ENCODE peak calls at places on chromosome 16, in eight cellular contexts. E, U, Y, M, A, J, W and P are unnamed samples.

GRCh38 chr16:88456356-88457292 is 3.5 kb downstream of the ZFPM1 start:
- DNase-seq in J (no peak), Y (no peak), E (no peak), M (no peak), W (no peak), U (no peak), A (peak; percentile 30), P (peak; percentile 49)

GRCh38 chr16:28291651-28292626 is at the start of gene SBK1:
- DNase-seq in M (peak; percentile 89), U (peak; percentile 61), A (peak; percentile 81), Y (peak; percentile 63), J (peak; percentile 45), E (peak; percentile 92), W (peak; percentile 72), P (peak; percentile 90)

GRCh38 chr16:7352114-7352513 is 19.5 kb downstream of the RBFOX1 start:
- DNase-seq in Y (no peak), E (no peak), A (no peak), U (no peak), J (no peak), W (no peak), M (no peak), P (no peak)

GRCh38 chr16:57787519-57787905 is 14.8 kb downstream of the KIFC3 start:
- DNase-seq in U (no peak), E (no peak), W (no peak), Y (no peak), J (no peak), A (no peak), M (no peak), P (no peak)

GRCh38 chr16:11420895-11421294 is 75.6 kb downstream of the RMI2 start:
- DNase-seq in M (no peak), J (no peak), W (no peak), A (no peak), U (no peak), E (no peak), Y (no peak), P (no peak)

GRCh38 chr16:28317040-28317880 is 24.9 kb downstream of the SBK1 start:
- DNase-seq in E (peak; percentile 57), M (peak; percentile 86), J (peak; percentile 42), U (no peak), Y (peak; percentile 30), W (peak; percentile 33), A (peak; percentile 67), P (peak; percentile 73)

GRCh38 chr16:87740909-87741424 is 24.8 kb downstream of the KLHDC4 start:
- DNase-seq in Y (no peak), A (no peak), M (no peak), U (no peak), E (no peak), W (no peak), J (peak; percentile 35), P (no peak)

GRCh38 chr16:6692874-6693273 is 639.8 kb upstream of the RBFOX1 start:
- DNase-seq in A (no peak), W (no peak), U (no peak), J (no peak), E (no peak), M (no peak), Y (no peak), P (no peak)

GRCh38 chr16:66512589-66513404 is 37.1 kb downstream of the TK2 start:
- DNase-seq in E (no peak), A (no peak), Y (peak; percentile 67), W (no peak), J (no peak), U (peak; percentile 45), M (no peak), P (no peak)

GRCh38 chr16:66798162-66798561 is 3.2 kb downstream of the TERB1 start:
- DNase-seq in M (no peak), A (no peak), Y (no peak), W (no peak), E (no peak), U (no peak), J (no peak), P (no peak)

GRCh38 chr16:58510776-58511628 is 4.3 kb upstream of the SETD6 start:
- DNase-seq in E (no peak), Y (no peak), U (no peak), J (no peak), M (no peak), A (no peak), W (no peak), P (no peak)

GRCh38 chr16:29756654-29757053 is 10.9 kb upstream of the C16orf54 start:
- DNase-seq in U (no peak), A (no peak), W (no peak), E (no peak), Y (no peak), M (no peak), J (no peak), P (no peak)

GRCh38 chr16:79833559-79833958 is 233.0 kb upstream of the MAF start:
- DNase-seq in M (no peak), U (no peak), J (no peak), A (no peak), W (no peak), Y (no peak), E (no peak), P (no peak)

GRCh38 chr16:77273-77806 is 685 bp upstream of the MPG start:
- DNase-seq in W (no peak), E (peak; percentile 59), J (peak; percentile 62), M (peak; percentile 80), U (no peak), Y (no peak), A (peak; percentile 6), P (peak; percentile 62)

GRCh38 chr16:87930456-87930855 is 5.9 kb downstream of the CA5A start:
- DNase-seq in J (no peak), M (peak; percentile 61), U (no peak), W (no peak), Y (no peak), E (no peak), A (no peak), P (peak; percentile 41)

GRCh38 chr16:78705694-78706093 is 606.2 kb downstream of the WWOX start:
- DNase-seq in A (no peak), M (peak; percentile 62), W (no peak), Y (no peak), U (no peak), E (peak; percentile 11), J (no peak), P (peak; percentile 22)

GRCh38 chr16:86432691-86433090 is 77.6 kb upstream of the FOXF1 start:
- DNase-seq in E (no peak), W (no peak), M (no peak), J (no peak), Y (no peak), U (no peak), A (no peak), P (no peak)

GRCh38 chr16:59597269-59597668 is 863.2 kb upstream of the GOT2 start:
- DNase-seq in A (no peak), E (no peak), J (no peak), M (no peak), Y (no peak), U (no peak), W (no peak), P (no peak)

GRCh38 chr16:11301645-11302513 is 20.7 kb upstream of the PRM1 start:
- DNase-seq in E (no peak), U (no peak), J (no peak), Y (no peak), M (no peak), W (no peak), A (no peak), P (no peak)

GRCh38 chr16:48323783-48324775 is 61.1 kb downstream of the SIAH1 start:
- DNase-seq in J (no peak), E (no peak), M (no peak), U (no peak), Y (no peak), W (no peak), A (no peak), P (no peak)

GRCh38 chr16:27222499-27223225 is 19.3 kb downstream of the KDM8 start:
- DNase-seq in M (no peak), E (no peak), U (no peak), W (no peak), J (peak; percentile 58), A (no peak), Y (peak; percentile 36), P (no peak)
- H3K4me3 ChIP-seq in M (no peak overlapping the region), E (no peak overlapping the region), U (no peak overlapping the region), W (no peak overlapping the region), J (no peak overlapping the region), A (no peak overlapping the region), Y (no peak overlapping the region), P (no peak overlapping the region)

DNA sequence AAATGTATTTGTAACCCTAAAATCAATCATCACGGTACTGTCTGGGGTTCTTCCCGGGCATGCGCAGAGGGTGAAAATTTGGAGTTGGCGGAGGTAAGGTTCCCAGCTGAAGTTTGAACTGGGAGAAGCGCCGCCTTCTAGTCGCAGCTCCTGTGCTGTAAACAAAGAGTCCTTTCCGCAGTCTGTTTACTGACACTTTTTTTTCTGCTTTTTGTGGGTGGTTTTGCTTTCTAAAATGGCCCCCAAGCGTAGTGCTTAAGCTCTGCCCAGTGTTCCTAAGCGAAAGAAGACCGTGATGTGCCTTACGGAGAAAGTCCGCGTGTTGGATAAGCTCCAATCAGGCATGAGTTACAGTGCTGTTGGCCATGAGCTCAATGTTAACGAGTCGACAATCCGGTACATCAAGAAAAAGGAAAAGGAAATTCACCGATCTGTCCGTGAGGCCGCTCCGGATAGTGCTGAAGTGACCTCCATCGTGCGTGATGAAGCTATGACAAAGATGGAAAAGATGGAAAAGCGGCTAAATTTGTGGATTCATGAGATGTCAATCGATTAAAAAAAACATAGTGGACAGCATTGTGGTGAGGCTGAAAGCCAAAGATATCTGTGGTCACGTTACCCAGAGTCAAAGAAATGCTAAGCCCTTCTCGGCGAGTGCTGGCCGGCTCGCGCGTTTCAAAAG is 570 bp upstream of the CFDP1 start:
- DNase-seq in Y (peak; percentile 73), U (peak; percentile 62), J (peak; percentile 80), M (peak; percentile 89), A (no peak), E (peak; percentile 69), W (peak; percentile 84), P (no peak)
- H3K4me3 ChIP-seq in Y (peak overlapping the region; percentile 92), U (peak overlapping the region; percentile 88), J (peak overlapping the region; percentile 57), M (peak overlapping the region; percentile 58), A (peak overlapping the region; percentile 93), E (peak overlapping the region; percentile 81), W (peak overlapping the region; percentile 93), P (peak overlapping the region; percentile 78)

DNA sequence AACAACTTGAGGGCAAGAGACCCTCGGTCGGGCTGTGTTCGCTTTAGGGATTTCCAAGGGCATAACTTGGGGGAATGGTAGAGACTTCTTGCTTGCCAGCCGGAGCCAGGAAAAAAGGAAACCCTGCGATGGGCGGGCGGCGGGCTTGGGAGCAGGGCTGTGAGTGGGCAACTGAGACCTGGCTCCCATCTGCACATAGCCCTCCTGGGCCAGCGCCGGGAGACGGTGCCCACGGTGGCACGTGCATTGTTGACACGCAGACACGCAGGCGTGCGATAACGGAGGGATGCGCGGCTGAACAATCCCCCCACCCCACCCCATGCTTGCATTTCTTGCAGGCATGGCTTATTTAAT is 17.0 kb upstream of the ZFHX3 start:
- DNase-seq in Y (no peak), M (no peak), W (no peak), A (no peak), J (no peak), U (no peak), E (no peak), P (no peak)
- H3K4me3 ChIP-seq in Y (peak overlapping the region; percentile 84), M (peak overlapping the region; percentile 62), W (no peak overlapping the region), A (no peak overlapping the region), J (peak overlapping the region; percentile 16), U (no peak overlapping the region), E (no peak overlapping the region), P (no peak overlapping the region)

DNA sequence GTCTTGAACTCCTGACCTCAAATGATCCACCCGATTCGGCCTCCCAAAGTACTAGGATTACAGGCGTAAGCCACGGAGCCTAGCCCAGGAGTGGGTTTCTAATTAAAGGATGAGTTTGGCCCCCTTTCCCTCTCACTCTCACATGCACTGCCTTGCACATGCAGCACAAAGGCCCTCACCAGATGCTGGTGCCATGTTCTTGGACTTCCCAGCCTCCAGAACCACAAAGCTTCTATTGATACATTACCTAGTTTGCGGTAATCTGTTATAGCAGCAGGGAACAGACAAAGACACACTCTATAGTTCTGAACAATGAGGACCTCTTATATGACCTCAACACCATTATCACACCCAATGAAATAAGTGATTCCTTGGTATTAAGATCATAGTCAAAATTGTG is 17.9 kb upstream of the ITGAD start:
- DNase-seq in Y (no peak), W (no peak), M (no peak), A (no peak), J (no peak), U (no peak), E (no peak), P (no peak)
- H3K4me3 ChIP-seq in Y (no peak overlapping the region), W (no peak overlapping the region), M (no peak overlapping the region), A (no peak overlapping the region), J (no peak overlapping the region), U (no peak overlapping the region), E (no peak overlapping the region), P (no peak overlapping the region)